ENCODE peak calls at places on chromosomes 12 and 14, in six cellular contexts. One of them, this sample, is unnamed.
A peak's percentile ranks its signal among the peaks of the same experiment; 100 is the strongest.

GRCh38 chr12:54385251-54385914 is 850 bp upstream of the ZNF385A start:
- DNase-seq in NB4: peak; percentile 56
- DNase-seq in CD4-positive, alpha-beta T cell: no peak
- DNase-seq in GM12865: peak; percentile 47
- DNase-seq in foreskin fibroblast: no peak
- DNase-seq in heart right ventricle: no peak
- DNase-seq in this sample: no peak

GRCh38 chr12:50568338-50569155 is 63.8 kb downstream of the DIP2B start:
- DNase-seq in CD4-positive, alpha-beta T cell: no peak
- DNase-seq in foreskin fibroblast: peak; percentile 3
- DNase-seq in heart right ventricle: no peak
- DNase-seq in GM12865: no peak
- DNase-seq in NB4: no peak
- DNase-seq in this sample: no peak

GRCh38 chr12:118714051-118714460 is 267.3 kb upstream of the SRRM4 start:
- DNase-seq in foreskin fibroblast: no peak
- DNase-seq in GM12865: peak; percentile 69
- DNase-seq in CD4-positive, alpha-beta T cell: no peak
- DNase-seq in NB4: peak; percentile 84
- DNase-seq in heart right ventricle: peak; percentile 5
- DNase-seq in this sample: no peak

GRCh38 chr12:8886515-8887284 is 27.6 kb upstream of the PHC1 start:
- DNase-seq in heart right ventricle: no peak
- DNase-seq in NB4: no peak
- DNase-seq in GM12865: no peak
- DNase-seq in foreskin fibroblast: no peak
- DNase-seq in CD4-positive, alpha-beta T cell: no peak
- DNase-seq in this sample: no peak

GRCh38 chr12:124390442-124391116 is 95.7 kb downstream of the RFLNA start:
- DNase-seq in CD4-positive, alpha-beta T cell: no peak
- DNase-seq in heart right ventricle: peak; percentile 55
- DNase-seq in NB4: peak; percentile 90
- DNase-seq in foreskin fibroblast: peak; percentile 85
- DNase-seq in GM12865: peak; percentile 55
- DNase-seq in this sample: no peak

GRCh38 chr12:1927751-1928351 is 9.4 kb upstream of the CACNA2D4 start:
- DNase-seq in GM12865: no peak
- DNase-seq in foreskin fibroblast: peak; percentile 16
- DNase-seq in CD4-positive, alpha-beta T cell: no peak
- DNase-seq in heart right ventricle: peak; percentile 76
- DNase-seq in NB4: no peak
- DNase-seq in this sample: no peak

GRCh38 chr12:78887008-78887407 is 22.4 kb downstream of the SYT1 start:
- DNase-seq in heart right ventricle: no peak
- DNase-seq in GM12865: no peak
- DNase-seq in foreskin fibroblast: peak; percentile 76
- DNase-seq in NB4: peak; percentile 18
- DNase-seq in CD4-positive, alpha-beta T cell: no peak
- DNase-seq in this sample: no peak

GRCh38 chr12:6909421-6910145 is 4.8 kb upstream of the ENO2 start:
- DNase-seq in heart right ventricle: no peak
- DNase-seq in NB4: no peak
- DNase-seq in CD4-positive, alpha-beta T cell: no peak
- DNase-seq in GM12865: no peak
- DNase-seq in foreskin fibroblast: no peak
- DNase-seq in this sample: no peak

GRCh38 chr14:96633096-96633495 is 130.9 kb downstream of the PAPOLA start:
- DNase-seq in heart right ventricle: no peak
- DNase-seq in GM12865: no peak
- DNase-seq in CD4-positive, alpha-beta T cell: no peak
- DNase-seq in NB4: no peak
- DNase-seq in foreskin fibroblast: no peak
- DNase-seq in this sample: no peak

GRCh38 chr14:49881296-49882006 is 11.4 kb upstream of the ARF6 start:
- DNase-seq in foreskin fibroblast: no peak
- DNase-seq in GM12865: no peak
- DNase-seq in NB4: no peak
- DNase-seq in CD4-positive, alpha-beta T cell: no peak
- DNase-seq in heart right ventricle: no peak
- DNase-seq in this sample: no peak
- TF ChIP-seq CTCF in foreskin fibroblast: no peak
- TF ChIP-seq CTCF in GM12865: no peak
- TF ChIP-seq CTCF in NB4: no peak
- TF ChIP-seq CTCF in CD4-positive, alpha-beta T cell: no peak
- TF ChIP-seq CTCF in heart right ventricle: no peak
- TF ChIP-seq CTCF in this sample: no peak

GRCh38 chr12:3333583-3333982 is 157.4 kb upstream of the PRMT8 start:
- DNase-seq in NB4: peak; percentile 18
- DNase-seq in GM12865: no peak
- DNase-seq in foreskin fibroblast: no peak
- DNase-seq in heart right ventricle: peak; percentile 33
- DNase-seq in CD4-positive, alpha-beta T cell: no peak
- DNase-seq in this sample: no peak
- TF ChIP-seq CTCF in NB4: no peak
- TF ChIP-seq CTCF in GM12865: no peak
- TF ChIP-seq CTCF in foreskin fibroblast: no peak
- TF ChIP-seq CTCF in heart right ventricle: no peak
- TF ChIP-seq CTCF in CD4-positive, alpha-beta T cell: no peak
- TF ChIP-seq CTCF in this sample: no peak

DNA sequence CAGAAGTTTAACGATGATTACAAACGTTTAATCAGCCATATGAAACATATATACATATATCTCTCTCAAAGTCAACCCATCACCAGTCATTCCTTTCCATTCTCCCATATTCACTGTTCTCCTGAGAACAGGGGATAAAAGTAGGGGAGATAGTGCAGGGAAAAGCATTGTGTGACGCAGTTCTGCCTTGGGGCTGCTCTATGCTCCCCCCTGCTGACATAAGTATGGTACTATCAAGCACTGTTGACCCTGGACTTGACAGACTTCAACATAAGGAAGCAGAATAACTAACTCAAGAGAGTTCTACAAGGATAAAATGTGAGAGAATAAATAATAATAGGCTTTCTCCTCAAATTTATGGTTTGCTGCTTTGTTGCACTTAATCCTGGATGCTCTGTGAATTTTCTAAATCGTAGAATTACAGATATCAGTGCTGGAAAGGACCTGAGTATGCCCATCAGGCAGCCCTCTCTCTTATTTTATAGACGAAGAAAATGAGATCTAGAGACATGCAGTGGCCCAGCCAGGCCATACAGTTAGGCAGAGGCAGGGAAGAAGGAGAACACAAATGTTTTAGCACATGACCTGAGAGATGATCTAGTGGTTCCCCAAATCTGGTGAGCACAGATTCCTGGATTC is 87.2 kb downstream of the SCN8A start:
- DNase-seq in foreskin fibroblast: peak; percentile 82
- DNase-seq in GM12865: peak; percentile 55
- DNase-seq in CD4-positive, alpha-beta T cell: no peak
- DNase-seq in heart right ventricle: no peak
- DNase-seq in NB4: peak; percentile 66
- DNase-seq in this sample: no peak
- TF ChIP-seq CTCF in foreskin fibroblast: peak; percentile 80
- TF ChIP-seq CTCF in GM12865: peak; percentile 73
- TF ChIP-seq CTCF in CD4-positive, alpha-beta T cell: peak; percentile 50
- TF ChIP-seq CTCF in heart right ventricle: peak; percentile 75
- TF ChIP-seq CTCF in NB4: peak; percentile 91
- TF ChIP-seq CTCF in this sample: no peak

DNA sequence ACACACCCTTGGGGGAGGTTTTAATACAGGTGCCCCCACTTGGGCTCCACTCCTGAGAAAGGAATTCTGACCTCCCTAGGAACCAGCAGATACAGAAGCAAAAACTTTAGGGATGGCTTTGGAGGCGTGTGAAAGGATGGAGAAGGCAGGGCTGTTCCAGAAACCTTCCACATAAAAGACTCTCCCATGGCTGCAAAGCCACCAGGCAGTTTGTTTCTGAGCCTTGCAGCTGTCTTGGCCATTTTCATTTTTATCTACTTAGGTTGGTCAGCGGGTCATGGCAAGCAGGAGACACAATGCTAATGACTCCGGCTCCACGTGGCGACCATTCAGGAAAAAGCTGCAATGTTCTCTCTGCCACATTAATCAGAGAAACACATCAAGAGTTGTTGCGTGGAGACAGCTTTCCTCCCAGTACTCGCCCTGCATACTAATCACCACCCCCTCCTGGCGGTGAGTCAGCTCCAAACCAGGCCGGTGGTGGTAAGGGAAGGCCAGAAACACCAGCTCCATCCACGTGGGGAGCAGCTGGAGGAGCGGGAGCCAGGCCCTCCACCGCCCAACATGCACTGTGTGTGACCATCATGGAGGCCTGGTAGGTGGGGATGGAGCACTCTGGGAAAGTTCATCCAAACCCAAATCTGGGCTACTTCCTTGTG is 30.9 kb upstream of the IRF2BPL start:
- DNase-seq in GM12865: peak; percentile 41
- DNase-seq in CD4-positive, alpha-beta T cell: peak; percentile 39
- DNase-seq in NB4: peak; percentile 49
- DNase-seq in heart right ventricle: no peak
- DNase-seq in foreskin fibroblast: peak; percentile 97
- DNase-seq in this sample: no peak
- TF ChIP-seq CTCF in GM12865: peak; percentile 19
- TF ChIP-seq CTCF in CD4-positive, alpha-beta T cell: no peak
- TF ChIP-seq CTCF in NB4: no peak
- TF ChIP-seq CTCF in heart right ventricle: peak; percentile 50
- TF ChIP-seq CTCF in foreskin fibroblast: peak; percentile 33
- TF ChIP-seq CTCF in this sample: no peak

GRCh38 chr14:44775248-44775647 is 186.5 kb downstream of the KLHL28 start:
- DNase-seq in CD4-positive, alpha-beta T cell: no peak
- DNase-seq in GM12865: no peak
- DNase-seq in foreskin fibroblast: no peak
- DNase-seq in NB4: no peak
- DNase-seq in heart right ventricle: no peak
- DNase-seq in this sample: no peak

GRCh38 chr14:44767646-44768173 is 194.0 kb downstream of the KLHL28 start:
- DNase-seq in CD4-positive, alpha-beta T cell: no peak
- DNase-seq in NB4: no peak
- DNase-seq in heart right ventricle: no peak
- DNase-seq in foreskin fibroblast: no peak
- DNase-seq in GM12865: no peak
- DNase-seq in this sample: no peak

GRCh38 chr14:44766285-44766684 is 195.5 kb downstream of the KLHL28 start:
- DNase-seq in heart right ventricle: no peak
- DNase-seq in foreskin fibroblast: no peak
- DNase-seq in CD4-positive, alpha-beta T cell: no peak
- DNase-seq in NB4: no peak
- DNase-seq in GM12865: no peak
- DNase-seq in this sample: no peak

GRCh38 chr14:44768935-44769334 is 192.8 kb downstream of the KLHL28 start:
- DNase-seq in foreskin fibroblast: no peak
- DNase-seq in heart right ventricle: no peak
- DNase-seq in GM12865: no peak
- DNase-seq in NB4: no peak
- DNase-seq in CD4-positive, alpha-beta T cell: no peak
- DNase-seq in this sample: no peak

DNA sequence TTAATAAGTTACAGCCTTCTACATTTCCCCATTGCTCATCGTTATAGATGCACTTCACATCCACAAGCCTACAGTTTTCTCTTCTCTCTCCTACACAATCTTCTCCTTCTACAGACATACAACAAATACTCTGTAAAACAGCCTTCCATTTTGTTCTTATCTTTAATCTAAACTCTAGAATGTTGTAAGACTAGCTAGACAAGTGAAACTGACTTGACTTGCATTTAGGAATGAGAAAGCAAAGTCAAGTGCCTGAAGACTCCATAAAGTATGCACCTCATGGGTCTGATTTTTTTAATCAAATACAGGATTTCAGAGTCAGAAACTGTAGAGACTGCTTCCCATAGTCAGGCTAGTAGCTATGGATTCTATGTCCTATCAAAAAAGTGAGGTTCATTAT is 190.3 kb downstream of the KLHL28 start:
- DNase-seq in GM12865: no peak
- DNase-seq in CD4-positive, alpha-beta T cell: no peak
- DNase-seq in heart right ventricle: no peak
- DNase-seq in NB4: no peak
- DNase-seq in foreskin fibroblast: no peak
- DNase-seq in this sample: no peak
- TF ChIP-seq CTCF in GM12865: no peak
- TF ChIP-seq CTCF in CD4-positive, alpha-beta T cell: no peak
- TF ChIP-seq CTCF in heart right ventricle: no peak
- TF ChIP-seq CTCF in NB4: no peak
- TF ChIP-seq CTCF in foreskin fibroblast: no peak
- TF ChIP-seq CTCF in this sample: no peak

GRCh38 chr12:131912526-131913274 is 16.4 kb upstream of the PUS1 start:
- DNase-seq in foreskin fibroblast: peak; percentile 93
- DNase-seq in heart right ventricle: peak; percentile 94
- DNase-seq in NB4: peak; percentile 54
- DNase-seq in CD4-positive, alpha-beta T cell: no peak
- DNase-seq in GM12865: no peak
- DNase-seq in this sample: peak; percentile 60
- TF ChIP-seq CTCF in foreskin fibroblast: no peak
- TF ChIP-seq CTCF in heart right ventricle: no peak
- TF ChIP-seq CTCF in NB4: peak; percentile 5
- TF ChIP-seq CTCF in CD4-positive, alpha-beta T cell: no peak
- TF ChIP-seq CTCF in GM12865: no peak
- TF ChIP-seq CTCF in this sample: no peak

GRCh38 chr12:98228619-98229538 is 286.5 kb upstream of the TMPO start:
- DNase-seq in CD4-positive, alpha-beta T cell: no peak
- DNase-seq in GM12865: no peak
- DNase-seq in foreskin fibroblast: no peak
- DNase-seq in heart right ventricle: no peak
- DNase-seq in NB4: no peak
- DNase-seq in this sample: no peak

GRCh38 chr12:98224584-98225221 is 290.7 kb upstream of the TMPO start:
- DNase-seq in CD4-positive, alpha-beta T cell: no peak
- DNase-seq in foreskin fibroblast: no peak
- DNase-seq in heart right ventricle: no peak
- DNase-seq in GM12865: peak; percentile 44
- DNase-seq in NB4: no peak
- DNase-seq in this sample: no peak

GRCh38 chr12:98229539-98229921 is 285.9 kb upstream of the TMPO start:
- DNase-seq in CD4-positive, alpha-beta T cell: no peak
- DNase-seq in heart right ventricle: no peak
- DNase-seq in NB4: no peak
- DNase-seq in GM12865: no peak
- DNase-seq in foreskin fibroblast: no peak
- DNase-seq in this sample: no peak

GRCh38 chr12:98232753-98233385 is 282.5 kb upstream of the TMPO start:
- DNase-seq in NB4: no peak
- DNase-seq in heart right ventricle: no peak
- DNase-seq in foreskin fibroblast: no peak
- DNase-seq in GM12865: no peak
- DNase-seq in CD4-positive, alpha-beta T cell: no peak
- DNase-seq in this sample: no peak

GRCh38 chr12:98227162-98227561 is 288.2 kb upstream of the TMPO start:
- DNase-seq in foreskin fibroblast: no peak
- DNase-seq in CD4-positive, alpha-beta T cell: no peak
- DNase-seq in NB4: peak; percentile 57
- DNase-seq in heart right ventricle: no peak
- DNase-seq in GM12865: peak; percentile 16
- DNase-seq in this sample: no peak
- TF ChIP-seq CTCF in foreskin fibroblast: peak; percentile 50
- TF ChIP-seq CTCF in CD4-positive, alpha-beta T cell: no peak
- TF ChIP-seq CTCF in NB4: peak; percentile 86
- TF ChIP-seq CTCF in heart right ventricle: peak; percentile 28
- TF ChIP-seq CTCF in GM12865: peak; percentile 26
- TF ChIP-seq CTCF in this sample: no peak

This sample was measured in omental fat pad.